ENCODE peak calls at places on chromosomes 16 and 17, in seven cellular contexts. L is IMR-90, O is dorsolateral prefrontal cortex, F is mammary epithelial cell, X is BE2C, Y is fibroblast of lung, T is body of pancreas. R is an unnamed sample.

GRCh38 chr16:50548659-50549560 is 714 bp downstream of the NKD1 start:
- DNase-seq in Y (peak), X (no peak), L (no peak), O (no peak), T (peak), F (peak), R (no peak)

GRCh38 chr16:48232459-48233040 is 11.6 kb upstream of the LONP2 start:
- DNase-seq in O (no peak), L (peak), T (no peak), F (peak), Y (peak), X (no peak), R (no peak)

GRCh38 chr17:82449883-82450356 is 632 bp downstream of the CYBC1 start:
- DNase-seq in Y (no peak), F (no peak), L (no peak), X (no peak), O (no peak), T (no peak), R (no peak)

GRCh38 chr17:75271233-75271954 is 363 bp upstream of the MIF4GD start:
- DNase-seq in F (peak), Y (no peak), T (peak), O (peak), L (no peak), X (peak), R (peak)

GRCh38 chr17:42127414-42127813 is 4.8 kb downstream of the HSPB9 start:
- DNase-seq in O (no peak), T (no peak), F (no peak), X (no peak), L (no peak), Y (no peak), R (no peak)

GRCh38 chr17:4604111-4604644 is 19.8 kb downstream of the SMTNL2 start:
- DNase-seq in L (peak), X (peak), O (no peak), Y (peak), F (no peak), T (peak), R (no peak)

GRCh38 chr16:89822188-89823086 is 5.8 kb upstream of the SPIRE2 start:
- DNase-seq in O (no peak), F (no peak), L (no peak), T (no peak), Y (no peak), X (no peak), R (no peak)

GRCh38 chr17:13647551-13647950 is 45.8 kb upstream of the HS3ST3A1 start:
- DNase-seq in T (no peak), O (no peak), F (no peak), L (no peak), Y (peak), X (no peak), R (no peak)

GRCh38 chr16:72783716-72784320 is 264.1 kb downstream of the ZFHX3 start:
- DNase-seq in X (no peak), F (no peak), T (no peak), O (no peak), Y (peak), L (peak), R (no peak)

GRCh38 chr17:10060526-10060925 is 137.9 kb downstream of the GAS7 start:
- DNase-seq in T (no peak), F (no peak), O (no peak), X (no peak), Y (no peak), L (no peak), R (no peak)

GRCh38 chr16:72427001-72427785 is 255.2 kb upstream of the PMFBP1 start:
- DNase-seq in Y (no peak), T (no peak), L (no peak), O (no peak), F (no peak), X (no peak), R (no peak)

GRCh38 chr16:48963306-48963705 is 318.3 kb downstream of the CBLN1 start:
- DNase-seq in L (peak), Y (peak), T (no peak), F (peak), O (no peak), X (no peak), R (no peak)

GRCh38 chr17:42422958-42423712 is at the start of gene CAVIN1:
- DNase-seq in L (peak), Y (peak), X (peak), O (peak), T (peak), F (peak), R (peak)

GRCh38 chr17:69250641-69251040 is 22.0 kb upstream of the ABCA10 start:
- DNase-seq in X (no peak), L (peak), Y (peak), F (no peak), O (no peak), T (no peak), R (no peak)

GRCh38 chr17:21679256-21680146 is 12.8 kb upstream of the KCNJ18 start:
- DNase-seq in Y (no peak), O (peak), F (no peak), X (no peak), L (no peak), T (no peak), R (peak)

GRCh38 chr17:81537343-81537855 is 9.2 kb downstream of the FSCN2 start:
- DNase-seq in T (peak), L (no peak), F (no peak), O (no peak), X (peak), Y (no peak), R (no peak)

GRCh38 chr17:65268832-65269231 is 131.7 kb downstream of the RGS9 start:
- DNase-seq in X (no peak), O (no peak), F (no peak), L (peak), Y (peak), T (no peak), R (no peak)

GRCh38 chr16:80639636-80640035 is 98.8 kb downstream of the DYNLRB2 start:
- DNase-seq in T (no peak), Y (no peak), O (no peak), F (no peak), X (no peak), L (no peak), R (no peak)

GRCh38 chr16:11586856-11587642 is at the start of gene LITAF:
- DNase-seq in T (peak), X (peak), F (peak), O (no peak), L (peak), Y (peak), R (peak)

GRCh38 chr16:77971306-77972131 is 50.8 kb upstream of the CLEC3A start:
- DNase-seq in T (peak), F (peak), L (peak), O (peak), X (peak), Y (peak), R (peak)

GRCh38 chr16:21021316-21021715 is 120.7 kb downstream of the LYRM1 start:
- DNase-seq in L (no peak), F (no peak), T (no peak), X (no peak), O (no peak), Y (no peak), R (no peak)

GRCh38 chr17:46962374-46962790 is 16.7 kb downstream of the RPRML start:
- DNase-seq in X (no peak), Y (peak), L (peak), F (no peak), O (no peak), T (no peak), R (no peak)

GRCh38 chr16:50505714-50506542 is 42.3 kb upstream of the NKD1 start:
- DNase-seq in X (no peak), T (no peak), F (no peak), Y (no peak), L (no peak), O (no peak), R (no peak)

GRCh38 chr17:34242553-34242952 is 12.5 kb upstream of the CCL2 start:
- DNase-seq in L (no peak), F (no peak), O (no peak), Y (no peak), X (no peak), T (no peak), R (no peak)

GRCh38 chr17:5410594-5411272 is 8.7 kb downstream of the NUP88 start:
- DNase-seq in L (no peak), F (no peak), O (no peak), T (no peak), X (no peak), Y (no peak), R (no peak)

GRCh38 chr17:17693253-17693954 is 12.1 kb downstream of the RAI1 start:
- DNase-seq in T (peak), F (peak), O (no peak), X (peak), Y (peak), L (no peak), R (peak)

GRCh38 chr16:1378087-1378803 is 26.5 kb downstream of the GNPTG start:
- DNase-seq in Y (no peak), F (no peak), T (no peak), O (no peak), L (no peak), X (no peak), R (no peak)

DNA sequence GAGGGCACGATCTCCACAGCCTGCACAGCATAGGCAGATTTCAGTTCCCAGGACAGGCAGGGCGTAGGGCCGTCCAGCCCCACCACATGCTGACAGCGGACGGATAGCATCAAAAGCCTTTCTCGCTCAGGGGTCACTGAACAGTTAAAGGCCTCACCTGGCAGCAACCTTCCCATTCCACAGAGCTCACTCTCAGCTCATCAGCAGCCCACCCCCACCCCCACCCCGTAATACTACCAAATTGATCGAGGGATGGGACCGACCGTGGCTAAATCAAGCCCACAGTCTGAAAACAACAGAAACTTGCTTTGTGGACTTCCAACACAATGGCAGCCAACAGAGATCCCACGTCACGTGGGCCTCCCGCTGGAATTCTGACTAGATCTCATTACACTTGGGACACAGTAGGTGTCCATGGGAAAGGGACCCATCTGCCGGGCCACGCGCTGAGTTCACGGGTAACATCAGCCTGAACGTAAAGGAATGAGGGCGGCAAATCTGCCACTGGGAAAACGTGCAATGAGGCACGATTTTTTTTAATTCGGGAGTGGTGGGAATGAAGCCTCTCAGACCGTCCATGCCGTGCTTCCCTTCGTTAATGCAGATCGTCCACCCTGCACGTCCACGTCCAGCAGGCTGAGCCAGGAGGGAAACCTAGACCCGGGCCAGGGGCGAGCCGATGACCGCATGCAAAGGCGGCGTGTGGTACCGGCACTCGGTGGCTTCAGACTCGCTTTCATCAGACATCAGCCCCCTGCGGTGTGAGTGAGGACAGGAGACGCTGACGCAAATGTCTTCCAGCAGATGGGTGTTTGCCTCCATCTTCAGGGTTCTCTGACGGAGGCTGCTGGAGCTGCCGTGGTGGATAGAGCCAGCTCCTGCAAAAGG is 92.1 kb downstream of the TBC1D16 start:
- DNase-seq in X (peak), L (no peak), O (peak), T (no peak), F (no peak), Y (no peak), R (peak)
- H3K4me3 ChIP-seq in X (no peak), L (no peak), O (no peak), T (no peak), F (no peak), Y (no peak), R (no peak)

DNA sequence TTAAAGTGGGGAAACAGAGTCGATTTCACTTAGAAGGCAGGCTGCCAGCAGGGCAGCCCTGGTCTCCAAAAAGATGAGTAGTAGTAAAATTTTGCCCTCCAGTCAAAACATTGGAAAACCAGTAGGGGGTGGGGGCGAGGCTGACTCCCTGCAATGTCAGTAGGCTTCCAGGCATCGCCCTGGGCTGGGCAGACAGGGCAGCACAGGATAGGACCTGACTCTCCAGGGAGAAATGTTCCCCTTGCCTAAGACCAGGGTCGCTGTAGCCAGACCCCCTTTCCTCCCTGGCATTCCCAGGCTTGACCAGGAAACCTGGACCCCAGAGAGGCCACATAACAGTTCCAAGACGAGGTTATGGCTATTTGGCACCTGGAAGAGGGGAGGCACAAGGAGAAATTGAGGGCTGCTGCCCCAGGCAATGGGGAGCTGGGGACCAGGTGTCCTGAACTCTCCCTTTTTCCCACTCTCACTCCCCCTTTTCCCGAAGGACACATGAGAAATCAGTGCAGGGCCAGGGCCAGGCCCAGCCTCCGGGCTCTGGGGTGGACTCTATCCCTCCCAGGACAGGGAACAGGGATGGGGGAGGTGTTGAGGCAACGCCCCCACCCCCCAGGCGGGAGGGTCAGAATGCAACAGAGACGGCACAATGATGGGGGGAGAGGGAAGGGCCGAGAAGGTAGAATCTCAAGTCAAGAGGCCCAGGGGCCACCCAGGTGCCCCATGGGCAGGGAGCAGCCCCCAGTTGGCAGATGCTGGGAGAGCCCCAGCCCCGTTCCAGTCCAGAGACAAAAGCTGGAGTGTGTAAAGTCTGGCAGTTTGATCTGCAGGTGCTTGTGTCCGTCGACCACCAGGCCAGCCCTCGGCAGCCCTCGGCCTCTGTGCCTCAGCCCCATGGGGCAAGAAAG is 4.5 kb upstream of the SAMD14 start:
- DNase-seq in Y (no peak), O (no peak), L (no peak), T (no peak), X (peak), F (no peak), R (no peak)
- TF ChIP-seq CTCF in Y (peak), O (no peak), L (no peak), T (no peak), X (peak), F (no peak), R (no peak)

GRCh38 chr17:7438656-7439460 is 454 bp upstream of the FGF11 start:
- DNase-seq in T (no peak), X (no peak), L (no peak), Y (no peak), F (no peak), O (no peak), R (no peak)
- H3K4me3 ChIP-seq in T (no peak), X (peak), L (no peak), Y (no peak), F (peak), O (peak), R (peak)

GRCh38 chr16:13012591-13012990 is 111.2 kb downstream of the SHISA9 start:
- DNase-seq in T (no peak), O (peak), Y (no peak), F (no peak), L (no peak), X (no peak), R (no peak)

GRCh38 chr16:13018026-13018425 is 116.6 kb downstream of the SHISA9 start:
- DNase-seq in T (no peak), L (no peak), X (no peak), F (no peak), Y (no peak), O (no peak), R (no peak)

GRCh38 chr16:13014516-13014915 is 113.1 kb downstream of the SHISA9 start:
- DNase-seq in O (no peak), F (peak), Y (no peak), X (no peak), L (no peak), T (no peak), R (no peak)

DNA sequence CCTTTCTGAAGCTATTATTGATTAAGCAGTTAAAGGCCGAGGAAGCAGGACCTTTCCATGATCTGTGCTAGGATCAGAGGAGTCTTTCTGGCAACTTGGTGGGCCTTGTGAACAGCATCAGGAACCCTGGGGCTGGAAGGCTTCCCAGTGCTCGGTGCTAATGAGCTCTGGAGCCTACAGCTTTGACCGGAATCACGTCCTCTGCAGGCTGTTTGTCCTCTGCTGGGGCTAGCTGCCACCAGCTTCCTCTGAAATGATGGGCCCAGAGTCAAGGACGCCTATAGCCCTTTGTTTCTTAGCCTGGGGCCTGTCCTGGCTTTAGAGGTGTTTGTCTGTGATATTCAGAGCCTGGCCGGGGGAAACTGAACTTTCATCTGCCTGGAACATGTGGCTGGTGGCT is 111.6 kb downstream of the SHISA9 start:
- DNase-seq in F (no peak), L (no peak), X (no peak), Y (no peak), T (no peak), O (no peak), R (no peak)
- TF ChIP-seq CTCF in F (no peak), L (no peak), X (no peak), Y (no peak), T (no peak), O (no peak), R (no peak)

DNA sequence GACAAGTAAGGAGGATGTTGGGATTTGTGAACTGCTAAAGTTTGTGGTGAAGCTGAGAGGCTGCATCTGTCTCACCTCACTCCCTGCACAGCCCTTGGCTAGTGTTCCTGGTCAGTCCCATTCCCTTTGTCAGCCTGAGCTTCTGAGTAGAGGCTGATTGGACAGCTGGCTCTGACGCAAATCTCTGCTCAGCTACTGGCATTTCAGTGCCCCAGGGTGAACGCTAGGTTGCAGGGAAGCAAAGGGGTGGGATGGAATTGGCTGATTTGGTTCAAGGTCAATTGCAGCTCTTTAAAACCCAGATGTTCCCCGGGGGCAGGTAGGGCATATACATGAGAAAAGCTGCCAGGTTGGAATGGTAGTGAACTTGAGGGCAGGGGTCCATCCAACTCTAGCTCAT is 23.1 kb upstream of the CNOT1 start:
- DNase-seq in T (no peak), O (no peak), Y (peak), X (peak), L (peak), F (no peak), R (no peak)
- H3K4me3 ChIP-seq in T (no peak), O (no peak), Y (no peak), X (no peak), L (no peak), F (no peak), R (no peak)

DNA sequence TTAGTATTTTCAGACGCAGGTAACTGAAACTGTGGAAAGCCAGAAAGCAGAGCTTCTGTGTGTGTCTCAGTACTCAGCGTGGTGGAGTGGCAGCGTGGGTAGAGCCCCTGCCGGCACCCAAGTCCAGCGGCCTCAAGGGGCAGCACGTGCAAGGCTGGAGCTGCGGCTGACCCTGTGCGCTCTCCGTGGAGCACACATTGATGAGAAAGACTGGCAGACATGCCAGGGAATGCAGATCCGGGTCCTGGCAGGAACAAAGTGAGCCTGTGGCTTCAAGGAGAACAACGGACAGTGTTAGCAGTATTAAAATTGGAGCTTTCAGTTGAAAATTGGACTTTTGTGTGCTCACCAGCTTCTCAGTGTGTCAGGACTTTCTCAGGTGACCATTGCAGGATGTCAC is 23.3 kb downstream of the ZC3H18 start:
- DNase-seq in L (no peak), X (no peak), O (peak), Y (no peak), T (no peak), F (no peak), R (no peak)
- TF ChIP-seq CTCF in L (no peak), X (no peak), O (no peak), Y (no peak), T (no peak), F (no peak), R (no peak)

GRCh38 chr16:75770051-75770450 is 43.8 kb upstream of the CPHXL start:
- DNase-seq in F (no peak), O (no peak), X (no peak), Y (no peak), T (no peak), L (no peak), R (no peak)

GRCh38 chr16:75774197-75774596 is 47.9 kb upstream of the CPHXL start:
- DNase-seq in O (no peak), X (no peak), Y (no peak), T (no peak), L (no peak), F (no peak), R (no peak)
- H3K4me3 ChIP-seq in O (no peak), X (no peak), Y (no peak), T (no peak), L (no peak), F (no peak), R (no peak)

GRCh38 chr17:27759528-27759927 is 40.8 kb downstream of the NOS2 start:
- DNase-seq in F (no peak), O (no peak), L (no peak), T (no peak), Y (no peak), X (no peak), R (no peak)
- TF ChIP-seq CTCF in F (no peak), O (no peak), L (no peak), T (no peak), Y (no peak), X (no peak), R (no peak)

R was measured in coronary artery.